ENCODE peak calls at places on chromosomes 11 and 22, in six cellular contexts. One of them, this sample, is unnamed.

GRCh38 chr22:36846271-36846670 is 14.5 kb upstream of the NCF4 start:
- DNase-seq in body of pancreas: no peak
- DNase-seq in ovary: no peak
- DNase-seq in lung: no peak
- DNase-seq in bronchial epithelial cell: no peak
- DNase-seq in CD4-positive, alpha-beta T cell: no peak
- DNase-seq in this sample: no peak

GRCh38 chr11:113006916-113007445 is 45.8 kb downstream of the NCAM1 start:
- DNase-seq in CD4-positive, alpha-beta T cell: no peak
- DNase-seq in bronchial epithelial cell: no peak
- DNase-seq in ovary: no peak
- DNase-seq in body of pancreas: no peak
- DNase-seq in lung: no peak
- DNase-seq in this sample: no peak

GRCh38 chr11:83566948-83567347 is 280.8 kb upstream of the CCDC90B start:
- DNase-seq in bronchial epithelial cell: peak
- DNase-seq in ovary: no peak
- DNase-seq in body of pancreas: no peak
- DNase-seq in lung: no peak
- DNase-seq in CD4-positive, alpha-beta T cell: no peak
- DNase-seq in this sample: no peak

GRCh38 chr22:29478326-29479276 is 1.4 kb upstream of the NEFH start:
- DNase-seq in body of pancreas: peak
- DNase-seq in lung: no peak
- DNase-seq in bronchial epithelial cell: no peak
- DNase-seq in CD4-positive, alpha-beta T cell: peak
- DNase-seq in ovary: peak
- DNase-seq in this sample: peak

GRCh38 chr11:116808262-116809175 is 14.6 kb downstream of the APOA4 start:
- DNase-seq in lung: peak
- DNase-seq in bronchial epithelial cell: peak
- DNase-seq in body of pancreas: peak
- DNase-seq in CD4-positive, alpha-beta T cell: no peak
- DNase-seq in ovary: no peak
- DNase-seq in this sample: no peak

GRCh38 chr11:120255519-120255866 is 15.6 kb downstream of the POU2F3 start:
- DNase-seq in CD4-positive, alpha-beta T cell: no peak
- DNase-seq in lung: no peak
- DNase-seq in ovary: no peak
- DNase-seq in body of pancreas: no peak
- DNase-seq in bronchial epithelial cell: no peak
- DNase-seq in this sample: no peak

GRCh38 chr11:112292785-112293407 is 32.2 kb upstream of the PLET1 start:
- DNase-seq in lung: peak
- DNase-seq in body of pancreas: no peak
- DNase-seq in bronchial epithelial cell: peak
- DNase-seq in ovary: no peak
- DNase-seq in CD4-positive, alpha-beta T cell: no peak
- DNase-seq in this sample: no peak

GRCh38 chr11:3710485-3711259 is 39.5 kb upstream of the CHRNA10 start:
- DNase-seq in body of pancreas: no peak
- DNase-seq in lung: no peak
- DNase-seq in CD4-positive, alpha-beta T cell: no peak
- DNase-seq in ovary: no peak
- DNase-seq in bronchial epithelial cell: no peak
- DNase-seq in this sample: no peak

GRCh38 chr11:70628881-70629844 is 230.8 kb downstream of the CTTN start:
- DNase-seq in body of pancreas: no peak
- DNase-seq in ovary: peak
- DNase-seq in lung: peak
- DNase-seq in bronchial epithelial cell: no peak
- DNase-seq in CD4-positive, alpha-beta T cell: no peak
- DNase-seq in this sample: no peak

GRCh38 chr11:85626496-85626895 is 648 bp downstream of the DLG2 start:
- DNase-seq in bronchial epithelial cell: no peak
- DNase-seq in body of pancreas: peak
- DNase-seq in lung: peak
- DNase-seq in CD4-positive, alpha-beta T cell: no peak
- DNase-seq in ovary: no peak
- DNase-seq in this sample: no peak

GRCh38 chr11:46376258-46377050 is 5.0 kb upstream of the MDK start:
- DNase-seq in lung: no peak
- DNase-seq in bronchial epithelial cell: no peak
- DNase-seq in ovary: no peak
- DNase-seq in CD4-positive, alpha-beta T cell: no peak
- DNase-seq in body of pancreas: no peak
- DNase-seq in this sample: no peak

GRCh38 chr11:81270686-81271085 is 1463.0 kb downstream of the FAM181B start:
- DNase-seq in bronchial epithelial cell: peak
- DNase-seq in ovary: no peak
- DNase-seq in lung: no peak
- DNase-seq in body of pancreas: no peak
- DNase-seq in CD4-positive, alpha-beta T cell: no peak
- DNase-seq in this sample: no peak

GRCh38 chr11:110147965-110148709 is 54.9 kb downstream of the ZC3H12C start:
- DNase-seq in body of pancreas: no peak
- DNase-seq in CD4-positive, alpha-beta T cell: no peak
- DNase-seq in lung: no peak
- DNase-seq in ovary: no peak
- DNase-seq in bronchial epithelial cell: peak
- DNase-seq in this sample: no peak

GRCh38 chr11:64877390-64878222 is 815 bp downstream of the EHD1 start:
- DNase-seq in ovary: no peak
- DNase-seq in CD4-positive, alpha-beta T cell: no peak
- DNase-seq in lung: peak
- DNase-seq in bronchial epithelial cell: no peak
- DNase-seq in body of pancreas: no peak
- DNase-seq in this sample: no peak

GRCh38 chr11:46860218-46860617 is 14.1 kb upstream of the CKAP5 start:
- DNase-seq in CD4-positive, alpha-beta T cell: no peak
- DNase-seq in lung: no peak
- DNase-seq in ovary: peak
- DNase-seq in bronchial epithelial cell: no peak
- DNase-seq in body of pancreas: no peak
- DNase-seq in this sample: no peak

GRCh38 chr11:126512251-126512650 is 156.8 kb downstream of the ST3GAL4 start:
- DNase-seq in ovary: no peak
- DNase-seq in CD4-positive, alpha-beta T cell: no peak
- DNase-seq in lung: no peak
- DNase-seq in bronchial epithelial cell: no peak
- DNase-seq in body of pancreas: no peak
- DNase-seq in this sample: no peak

DNA sequence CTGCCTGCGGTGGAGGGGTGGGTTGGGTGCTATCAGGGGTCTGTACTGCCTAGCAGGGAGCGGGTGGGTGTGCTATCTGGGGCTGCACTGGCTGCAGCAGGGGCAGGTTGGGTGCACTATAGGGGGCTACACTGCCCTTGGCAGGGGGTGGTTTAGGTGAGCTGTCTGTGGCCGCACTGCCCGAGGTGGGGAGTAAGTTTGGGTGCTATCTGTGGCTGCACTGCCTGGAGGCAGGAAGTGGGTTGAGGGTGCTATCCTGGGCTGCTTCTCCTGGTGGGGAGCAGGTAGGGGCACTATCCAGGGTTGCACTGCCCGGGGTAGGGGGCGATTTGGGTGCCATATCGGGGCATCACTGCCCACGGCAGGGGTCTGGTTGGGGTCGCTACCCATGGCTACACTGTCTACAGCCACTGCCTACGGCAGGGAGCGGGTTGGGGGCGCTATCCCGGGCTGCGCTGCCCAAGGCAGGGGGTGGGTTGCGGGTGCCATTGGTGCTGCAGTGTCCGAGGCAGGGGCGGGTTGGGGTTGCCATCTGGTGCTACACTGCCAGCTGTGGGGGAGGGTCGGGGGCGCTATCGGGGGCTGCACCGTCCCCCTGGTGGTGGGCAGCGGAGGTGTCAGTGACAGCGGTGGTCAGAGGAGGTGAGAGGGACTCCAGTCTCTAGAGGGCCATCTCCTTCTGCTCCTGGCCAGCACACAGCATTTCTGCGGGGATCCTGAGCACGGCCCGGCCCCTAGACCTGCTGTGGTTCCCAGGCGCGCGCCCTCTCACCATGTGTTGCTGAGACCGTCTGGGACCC is 1.3 kb upstream of the RFPL2 start:
- DNase-seq in lung: no peak
- DNase-seq in CD4-positive, alpha-beta T cell: no peak
- DNase-seq in ovary: no peak
- DNase-seq in bronchial epithelial cell: no peak
- DNase-seq in body of pancreas: no peak
- DNase-seq in this sample: peak
- TF ChIP-seq CTCF in lung: no peak
- TF ChIP-seq CTCF in CD4-positive, alpha-beta T cell: no peak
- TF ChIP-seq CTCF in ovary: no peak
- TF ChIP-seq CTCF in bronchial epithelial cell: no peak
- TF ChIP-seq CTCF in body of pancreas: no peak
- TF ChIP-seq CTCF in this sample: peak

DNA sequence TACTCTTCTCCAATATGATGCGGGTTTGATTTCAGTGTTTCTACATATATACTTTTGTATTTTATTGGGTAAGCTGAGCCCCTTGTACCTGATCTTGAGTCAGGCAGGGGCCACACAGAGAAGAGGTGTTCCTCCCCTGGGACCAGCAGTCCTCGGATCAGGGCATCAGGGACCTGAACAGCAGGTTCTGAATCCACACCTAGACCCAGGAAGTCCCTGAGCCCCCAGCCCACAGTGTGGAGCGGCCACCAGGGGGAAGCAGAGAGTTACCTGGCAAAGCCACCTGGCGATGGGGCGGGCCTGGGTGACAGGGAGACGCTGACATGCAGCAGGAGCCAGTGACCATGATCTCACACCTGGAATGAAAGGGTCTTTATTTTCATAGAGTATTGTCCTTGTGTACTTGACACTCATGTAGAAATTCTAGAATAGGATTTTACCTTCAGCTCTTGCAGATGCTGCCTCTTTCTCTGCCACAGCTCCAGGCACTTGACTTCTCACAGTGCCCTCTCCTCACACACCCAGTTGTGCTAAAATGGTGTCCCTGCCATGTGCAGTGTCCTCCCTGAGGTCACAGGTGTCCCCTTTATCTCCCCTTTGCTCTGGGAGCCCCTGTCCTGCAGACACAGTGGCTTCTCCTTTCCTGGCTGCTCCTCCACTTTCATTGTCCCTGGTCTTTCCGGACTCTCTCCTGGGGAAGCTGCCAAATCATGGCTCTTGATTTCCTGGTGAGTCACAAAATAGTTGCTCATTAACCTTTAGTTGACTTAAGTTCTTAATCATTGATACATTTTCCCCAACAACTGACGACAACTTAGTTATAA is 48.5 kb downstream of the GGTLC2 start:
- DNase-seq in ovary: peak
- DNase-seq in bronchial epithelial cell: peak
- DNase-seq in body of pancreas: peak
- DNase-seq in CD4-positive, alpha-beta T cell: peak
- DNase-seq in lung: peak
- DNase-seq in this sample: peak
- TF ChIP-seq CTCF in ovary: no peak
- TF ChIP-seq CTCF in bronchial epithelial cell: peak
- TF ChIP-seq CTCF in body of pancreas: peak
- TF ChIP-seq CTCF in CD4-positive, alpha-beta T cell: peak
- TF ChIP-seq CTCF in lung: no peak
- TF ChIP-seq CTCF in this sample: peak

DNA sequence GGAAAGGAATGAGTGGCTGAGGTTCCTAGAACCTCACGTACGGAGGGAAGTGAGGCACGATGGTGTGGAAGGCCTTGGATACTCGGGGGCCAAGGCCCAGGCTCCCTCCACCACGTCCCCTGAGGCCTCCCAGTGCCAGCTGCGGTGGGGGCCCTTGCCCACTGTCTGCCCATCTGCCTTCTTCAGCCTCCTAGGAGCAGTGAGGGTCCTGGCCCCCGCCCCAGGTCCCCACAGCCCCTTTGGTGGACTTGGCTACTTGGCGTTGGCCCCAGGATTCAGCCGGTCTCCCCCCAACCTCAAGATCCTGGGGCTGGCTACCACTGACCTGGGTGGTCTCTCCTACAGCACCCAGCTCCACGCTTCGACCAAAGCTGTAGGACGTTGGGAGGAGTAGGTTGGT is 373.6 kb downstream of the TBC1D22A start:
- DNase-seq in bronchial epithelial cell: no peak
- DNase-seq in lung: no peak
- DNase-seq in body of pancreas: no peak
- DNase-seq in CD4-positive, alpha-beta T cell: no peak
- DNase-seq in ovary: no peak
- DNase-seq in this sample: no peak
- TF ChIP-seq CTCF in bronchial epithelial cell: no peak
- TF ChIP-seq CTCF in lung: no peak
- TF ChIP-seq CTCF in body of pancreas: no peak
- TF ChIP-seq CTCF in CD4-positive, alpha-beta T cell: no peak
- TF ChIP-seq CTCF in ovary: no peak
- TF ChIP-seq CTCF in this sample: no peak

GRCh38 chr11:1694846-1695547 is 2.0 kb upstream of the KRTAP5-6 start:
- DNase-seq in lung: no peak
- DNase-seq in bronchial epithelial cell: no peak
- DNase-seq in body of pancreas: no peak
- DNase-seq in ovary: no peak
- DNase-seq in CD4-positive, alpha-beta T cell: no peak
- DNase-seq in this sample: no peak

GRCh38 chr11:1692708-1693326 is 4.2 kb upstream of the KRTAP5-6 start:
- DNase-seq in body of pancreas: no peak
- DNase-seq in CD4-positive, alpha-beta T cell: no peak
- DNase-seq in ovary: no peak
- DNase-seq in lung: no peak
- DNase-seq in bronchial epithelial cell: no peak
- DNase-seq in this sample: no peak

GRCh38 chr11:1694064-1694845 is 2.7 kb upstream of the KRTAP5-6 start:
- DNase-seq in body of pancreas: peak
- DNase-seq in CD4-positive, alpha-beta T cell: peak
- DNase-seq in ovary: peak
- DNase-seq in lung: peak
- DNase-seq in bronchial epithelial cell: peak
- DNase-seq in this sample: peak

GRCh38 chr11:1691878-1692707 is 4.9 kb upstream of the KRTAP5-6 start:
- DNase-seq in lung: no peak
- DNase-seq in body of pancreas: no peak
- DNase-seq in bronchial epithelial cell: no peak
- DNase-seq in ovary: no peak
- DNase-seq in CD4-positive, alpha-beta T cell: no peak
- DNase-seq in this sample: no peak

DNA sequence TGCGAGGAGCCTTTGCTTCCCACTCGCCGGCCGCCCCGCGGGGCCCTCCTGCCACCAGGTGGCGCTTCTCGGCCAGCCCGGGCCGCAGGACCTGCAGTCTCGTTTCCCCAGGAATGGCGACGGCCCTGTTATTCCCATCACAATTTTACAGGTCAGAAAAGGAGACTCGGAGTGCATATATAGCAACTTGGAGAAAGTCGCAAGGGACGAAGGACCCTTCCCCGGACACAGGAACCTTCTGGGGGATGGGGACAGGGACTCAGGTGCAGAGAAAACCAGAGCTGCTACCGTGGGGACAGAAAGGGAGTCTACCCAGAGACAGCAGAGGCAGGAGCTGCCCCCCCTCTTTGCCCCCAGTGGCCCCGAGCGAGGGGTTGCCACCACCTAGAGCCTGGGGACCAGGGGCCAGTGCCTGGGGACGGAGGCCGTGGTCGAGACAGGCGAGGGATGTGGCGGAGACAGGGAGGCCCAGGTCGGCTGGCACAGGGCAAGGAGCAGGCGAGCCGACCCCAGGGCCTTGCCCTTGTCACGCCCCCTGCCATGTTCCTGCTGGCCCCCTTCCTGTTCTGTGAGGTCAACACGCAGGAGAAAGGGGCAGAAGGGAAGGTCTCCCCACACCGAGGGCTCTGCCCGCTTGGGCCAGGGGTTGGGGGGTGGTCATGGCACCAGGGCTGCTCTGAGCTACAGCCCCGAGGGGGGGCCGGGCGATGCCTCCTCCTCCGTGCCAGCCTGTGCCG is 3.5 kb upstream of the KRTAP5-6 start:
- DNase-seq in bronchial epithelial cell: peak
- DNase-seq in lung: peak
- DNase-seq in ovary: peak
- DNase-seq in CD4-positive, alpha-beta T cell: peak
- DNase-seq in body of pancreas: peak
- DNase-seq in this sample: peak
- TF ChIP-seq CTCF in bronchial epithelial cell: peak
- TF ChIP-seq CTCF in lung: peak
- TF ChIP-seq CTCF in ovary: peak
- TF ChIP-seq CTCF in CD4-positive, alpha-beta T cell: peak
- TF ChIP-seq CTCF in body of pancreas: peak
- TF ChIP-seq CTCF in this sample: peak